ENCODE peak calls at places on chromosome 9, in four cellular contexts. One of them, this sample, is unnamed.

GRCh38 chr9:2662496-2662895 is 40.9 kb downstream of the VLDLR start:
- DNase-seq in HepG2: no peak
- DNase-seq in H1: no peak
- DNase-seq in GM12878: no peak
- DNase-seq in this sample: no peak

GRCh38 chr9:12538842-12539584 is 154.2 kb upstream of the TYRP1 start:
- DNase-seq in GM12878: no peak
- DNase-seq in H1: no peak
- DNase-seq in HepG2: no peak
- DNase-seq in this sample: no peak

GRCh38 chr9:73370053-73370452 is 218.4 kb downstream of the ANXA1 start:
- DNase-seq in HepG2: no peak
- DNase-seq in GM12878: no peak
- DNase-seq in H1: no peak
- DNase-seq in this sample: peak

GRCh38 chr9:129811967-129812363 is 9.0 kb downstream of the TOR1B start:
- DNase-seq in GM12878: no peak
- DNase-seq in H1: no peak
- DNase-seq in HepG2: no peak
- DNase-seq in this sample: no peak

GRCh38 chr9:116355153-116355827 is 201.7 kb downstream of the PAPPA start:
- DNase-seq in GM12878: no peak
- DNase-seq in H1: no peak
- DNase-seq in HepG2: peak
- DNase-seq in this sample: no peak

GRCh38 chr9:134707731-134708671 is 66.4 kb downstream of the COL5A1 start:
- DNase-seq in H1: no peak
- DNase-seq in HepG2: no peak
- DNase-seq in GM12878: no peak
- DNase-seq in this sample: no peak

GRCh38 chr9:109110326-109111014 is 9.3 kb downstream of the TMEM245 start:
- DNase-seq in H1: no peak
- DNase-seq in HepG2: no peak
- DNase-seq in GM12878: no peak
- DNase-seq in this sample: no peak

GRCh38 chr9:132055756-132056155 is 23.9 kb downstream of the MED27 start:
- DNase-seq in HepG2: no peak
- DNase-seq in H1: no peak
- DNase-seq in GM12878: no peak
- DNase-seq in this sample: no peak

GRCh38 chr9:38286357-38286756 is 106.1 kb upstream of the ALDH1B1 start:
- DNase-seq in H1: no peak
- DNase-seq in HepG2: no peak
- DNase-seq in GM12878: no peak
- DNase-seq in this sample: no peak

GRCh38 chr9:133715866-133716563 is 22.1 kb downstream of the SARDH start:
- DNase-seq in HepG2: peak
- DNase-seq in GM12878: no peak
- DNase-seq in H1: no peak
- DNase-seq in this sample: peak

GRCh38 chr9:93306081-93306480 is 122.1 kb downstream of the WNK2 start:
- DNase-seq in HepG2: no peak
- DNase-seq in H1: no peak
- DNase-seq in GM12878: no peak
- DNase-seq in this sample: no peak

GRCh38 chr9:115133649-115134048 is 15.7 kb upstream of the TNC start:
- DNase-seq in GM12878: no peak
- DNase-seq in H1: no peak
- DNase-seq in HepG2: no peak
- DNase-seq in this sample: no peak

GRCh38 chr9:35649431-35650340 is 1.0 kb downstream of the SIT1 start:
- DNase-seq in H1: no peak
- DNase-seq in GM12878: no peak
- DNase-seq in HepG2: no peak
- DNase-seq in this sample: peak

GRCh38 chr9:109421034-109421700 is 76.9 kb downstream of the PTPN3 start:
- DNase-seq in HepG2: no peak
- DNase-seq in H1: no peak
- DNase-seq in GM12878: no peak
- DNase-seq in this sample: no peak

GRCh38 chr9:128626181-128626580 is 30.5 kb downstream of the DYNC2I2 start:
- DNase-seq in HepG2: no peak
- DNase-seq in H1: no peak
- DNase-seq in GM12878: no peak
- DNase-seq in this sample: no peak

GRCh38 chr9:95092321-95093072 is 225.0 kb downstream of the FANCC start:
- DNase-seq in GM12878: no peak
- DNase-seq in H1: no peak
- DNase-seq in HepG2: no peak
- DNase-seq in this sample: no peak

GRCh38 chr9:100589582-100589981 is 11.7 kb downstream of the CAVIN4 start:
- DNase-seq in GM12878: no peak
- DNase-seq in HepG2: no peak
- DNase-seq in H1: no peak
- DNase-seq in this sample: no peak

GRCh38 chr9:113502427-113503008 is 39.0 kb downstream of the RGS3 start:
- DNase-seq in HepG2: no peak
- DNase-seq in H1: no peak
- DNase-seq in GM12878: no peak
- DNase-seq in this sample: no peak

GRCh38 chr9:135516132-135516860 is 4.9 kb upstream of the LCN1 start:
- DNase-seq in GM12878: no peak
- DNase-seq in H1: no peak
- DNase-seq in HepG2: no peak
- DNase-seq in this sample: no peak

GRCh38 chr9:109349431-109349846 is 28.6 kb upstream of the EPB41L4B start:
- DNase-seq in HepG2: no peak
- DNase-seq in GM12878: no peak
- DNase-seq in H1: no peak
- DNase-seq in this sample: no peak

GRCh38 chr9:136881691-136882108 is 4.6 kb upstream of the TRAF2 start:
- DNase-seq in HepG2: peak
- DNase-seq in H1: no peak
- DNase-seq in GM12878: peak
- DNase-seq in this sample: peak

GRCh38 chr9:128150594-128151342 is 1.5 kb downstream of the LCN2 start:
- DNase-seq in GM12878: no peak
- DNase-seq in HepG2: peak
- DNase-seq in H1: no peak
- DNase-seq in this sample: peak

GRCh38 chr9:36218411-36218901 is 27.7 kb downstream of the CLTA start:
- DNase-seq in HepG2: no peak
- DNase-seq in H1: no peak
- DNase-seq in GM12878: no peak
- DNase-seq in this sample: no peak

GRCh38 chr9:112334319-112334828 is 955 bp upstream of the PTBP3 start:
- DNase-seq in H1: no peak
- DNase-seq in GM12878: no peak
- DNase-seq in HepG2: peak
- DNase-seq in this sample: no peak

GRCh38 chr9:116387934-116388714 is 234.5 kb downstream of the PAPPA start:
- DNase-seq in GM12878: no peak
- DNase-seq in H1: no peak
- DNase-seq in HepG2: no peak
- DNase-seq in this sample: no peak

GRCh38 chr9:98778711-98779530 is 17.4 kb downstream of the ANKS6 start:
- DNase-seq in GM12878: no peak
- DNase-seq in H1: no peak
- DNase-seq in HepG2: peak
- DNase-seq in this sample: no peak

GRCh38 chr9:37967272-37967581 is 63.3 kb upstream of the SLC25A51 start:
- DNase-seq in GM12878: no peak
- DNase-seq in H1: no peak
- DNase-seq in HepG2: no peak
- DNase-seq in this sample: no peak

GRCh38 chr9:11319477-11320060 is 706.8 kb upstream of the PTPRD start:
- DNase-seq in GM12878: no peak
- DNase-seq in H1: no peak
- DNase-seq in HepG2: no peak
- DNase-seq in this sample: no peak

GRCh38 chr9:92961627-92962302 is 14.4 kb downstream of the FGD3 start:
- DNase-seq in HepG2: no peak
- DNase-seq in GM12878: no peak
- DNase-seq in H1: no peak
- DNase-seq in this sample: no peak

GRCh38 chr9:69391946-69392345 is 66.9 kb downstream of the ENTREP1 start:
- DNase-seq in H1: no peak
- DNase-seq in GM12878: no peak
- DNase-seq in HepG2: no peak
- DNase-seq in this sample: no peak
- TF ChIP-seq HDAC2 in H1: no peak
- TF ChIP-seq HDAC2 in GM12878: no peak
- TF ChIP-seq HDAC2 in HepG2: no peak
- TF ChIP-seq HDAC2 in this sample: no peak

GRCh38 chr9:105354448-105354847 is 93.4 kb upstream of the FSD1L start:
- DNase-seq in H1: no peak
- DNase-seq in HepG2: no peak
- DNase-seq in GM12878: no peak
- DNase-seq in this sample: no peak

GRCh38 chr9:105360344-105360743 is 87.5 kb upstream of the FSD1L start:
- DNase-seq in GM12878: no peak
- DNase-seq in HepG2: no peak
- DNase-seq in H1: no peak
- DNase-seq in this sample: no peak

GRCh38 chr9:105357937-105358336 is 89.9 kb upstream of the FSD1L start:
- DNase-seq in GM12878: peak
- DNase-seq in HepG2: no peak
- DNase-seq in H1: no peak
- DNase-seq in this sample: no peak

GRCh38 chr9:105359899-105360298 is 87.9 kb upstream of the FSD1L start:
- DNase-seq in HepG2: no peak
- DNase-seq in GM12878: no peak
- DNase-seq in H1: no peak
- DNase-seq in this sample: no peak

DNA sequence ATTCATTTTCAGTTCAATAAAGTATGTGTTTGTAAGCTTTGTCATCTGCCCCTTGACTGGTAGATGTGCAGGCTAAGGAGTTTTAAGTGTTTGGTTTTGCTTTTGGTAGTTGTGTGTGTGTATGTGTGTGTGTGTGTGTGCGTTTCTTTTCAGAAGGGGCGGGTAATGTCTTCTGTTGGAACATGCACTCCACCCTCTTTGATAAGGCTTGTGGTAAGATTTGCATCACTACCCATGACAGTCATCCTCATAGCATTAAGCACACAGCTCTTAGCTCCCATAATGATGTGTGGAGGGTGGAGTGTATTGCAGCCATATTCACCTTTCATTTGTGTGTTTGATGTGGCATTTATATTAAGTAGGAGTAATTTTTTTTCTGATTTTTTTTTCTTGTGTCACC is 92.0 kb upstream of the FSD1L start:
- DNase-seq in HepG2: no peak
- DNase-seq in H1: no peak
- DNase-seq in GM12878: peak
- DNase-seq in this sample: peak
- TF ChIP-seq POLR2AphosphoS5 in HepG2: no peak
- TF ChIP-seq POLR2AphosphoS5 in H1: no peak
- TF ChIP-seq POLR2AphosphoS5 in GM12878: no peak
- TF ChIP-seq POLR2AphosphoS5 in this sample: no peak

DNA sequence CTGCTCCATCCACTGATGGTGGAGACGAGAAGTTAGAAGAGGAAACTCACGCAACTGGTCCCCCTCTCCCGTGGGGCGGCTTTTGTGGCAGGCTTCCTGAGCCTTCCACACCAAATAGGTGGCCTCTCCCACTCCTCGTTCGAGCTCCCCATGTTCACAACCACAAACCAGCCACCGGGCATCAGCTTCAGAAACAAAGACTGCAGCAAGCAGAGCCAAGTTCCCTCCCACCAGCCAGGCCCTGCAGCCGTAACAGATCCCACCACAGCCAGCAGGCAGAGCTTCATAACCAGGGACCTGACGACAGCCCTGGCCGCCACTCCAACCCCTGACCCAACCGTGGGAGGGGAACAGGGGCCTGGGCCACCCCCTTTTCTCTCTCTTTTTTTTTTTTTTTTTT is 90.8 kb upstream of the LMX1B start:
- DNase-seq in H1: no peak
- DNase-seq in HepG2: no peak
- DNase-seq in GM12878: no peak
- DNase-seq in this sample: no peak
- TF ChIP-seq HDAC2 in H1: no peak
- TF ChIP-seq HDAC2 in HepG2: no peak
- TF ChIP-seq HDAC2 in GM12878: no peak
- TF ChIP-seq HDAC2 in this sample: no peak

GRCh38 chr9:96206156-96206751 is 95.7 kb downstream of the HSD17B3 start:
- DNase-seq in H1: no peak
- DNase-seq in HepG2: no peak
- DNase-seq in GM12878: no peak
- DNase-seq in this sample: no peak

GRCh38 chr9:96214639-96215038 is 87.3 kb downstream of the HSD17B3 start:
- DNase-seq in H1: no peak
- DNase-seq in GM12878: no peak
- DNase-seq in HepG2: no peak
- DNase-seq in this sample: no peak

GRCh38 chr9:96204853-96205252 is 97.1 kb downstream of the HSD17B3 start:
- DNase-seq in HepG2: no peak
- DNase-seq in H1: no peak
- DNase-seq in GM12878: no peak
- DNase-seq in this sample: no peak

GRCh38 chr9:96203867-96204412 is 98.0 kb downstream of the HSD17B3 start:
- DNase-seq in H1: no peak
- DNase-seq in HepG2: no peak
- DNase-seq in GM12878: no peak
- DNase-seq in this sample: no peak

GRCh38 chr9:96209407-96210031 is 92.5 kb downstream of the HSD17B3 start:
- DNase-seq in GM12878: no peak
- DNase-seq in H1: no peak
- DNase-seq in HepG2: no peak
- DNase-seq in this sample: no peak
- TF ChIP-seq POLR2AphosphoS5 in GM12878: no peak
- TF ChIP-seq POLR2AphosphoS5 in H1: no peak
- TF ChIP-seq POLR2AphosphoS5 in HepG2: no peak
- TF ChIP-seq POLR2AphosphoS5 in this sample: no peak

DNA sequence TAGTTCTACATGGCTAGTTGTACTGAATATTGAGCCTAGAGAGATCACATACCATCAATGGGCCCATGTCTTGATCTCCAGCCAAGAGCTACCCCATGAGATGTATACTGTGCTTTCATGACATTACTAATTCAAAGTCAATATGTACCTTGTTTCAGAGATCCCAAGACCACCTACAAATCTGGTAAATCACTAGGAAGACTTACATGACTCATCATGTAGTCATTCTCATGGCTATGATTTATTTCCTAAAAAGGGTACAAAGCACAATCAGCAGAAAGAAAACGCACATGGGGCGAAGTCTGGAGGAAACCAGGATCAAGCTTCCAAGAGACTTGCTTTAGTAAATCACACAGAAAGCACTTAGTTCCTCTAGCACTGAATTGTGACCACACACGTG is 103.0 kb downstream of the PCSK5 start:
- DNase-seq in H1: no peak
- DNase-seq in HepG2: peak
- DNase-seq in GM12878: no peak
- DNase-seq in this sample: no peak
- TF ChIP-seq HDAC2 in H1: no peak
- TF ChIP-seq HDAC2 in HepG2: no peak
- TF ChIP-seq HDAC2 in GM12878: no peak
- TF ChIP-seq HDAC2 in this sample: no peak